ENCODE peak calls at places on chromosome 10, in nine cellular contexts. A is astrocyte, S is Karpas-422, W is endothelial cell of umbilical vein, U is PC-3, B is IMR-90, N is HepG2, G is HCT116, Z is fibroblast of lung. D is an unnamed sample.

GRCh38 chr10:95346715-95347401 is 56.1 kb upstream of the PDLIM1 start:
- DNase-seq in A (no peak), S (no peak), W (peak; percentile 23), U (peak; percentile 14), B (no peak), N (peak; percentile 99), G (peak; percentile 24), Z (peak; percentile 57), D (peak; percentile 10)

GRCh38 chr10:46306550-46307184 is 19.9 kb downstream of the ANTXRL start:
- DNase-seq in A (no peak), S (no peak), W (no peak), U (no peak), B (no peak), N (no peak), G (no peak), Z (no peak), D (no peak)

GRCh38 chr10:117503170-117503885 is 39.2 kb upstream of the EMX2 start:
- DNase-seq in A (no peak), S (no peak), W (no peak), U (no peak), B (no peak), N (no peak), G (no peak), Z (no peak), D (peak; percentile 77)

GRCh38 chr10:31136951-31137885 is 105.6 kb upstream of the ZNF438 start:
- DNase-seq in A (peak; percentile 68), S (no peak), W (peak; percentile 54), U (no peak), B (peak; percentile 69), N (no peak), G (no peak), Z (peak; percentile 75), D (peak; percentile 48)

GRCh38 chr10:86900955-86901354 is 56.5 kb downstream of the MMRN2 start:
- DNase-seq in A (peak; percentile 42), S (no peak), W (no peak), U (no peak), B (peak; percentile 83), N (no peak), G (no peak), Z (peak; percentile 62), D (peak; percentile 61)

GRCh38 chr10:71835671-71836593 is 15.1 kb downstream of the PSAP start:
- DNase-seq in A (peak; percentile 92), S (peak; percentile 98), W (peak; percentile 88), U (no peak), B (peak; percentile 70), N (peak; percentile 42), G (no peak), Z (peak; percentile 93), D (peak; percentile 98)

GRCh38 chr10:98582363-98582762 is 135.6 kb upstream of the HPS1 start:
- DNase-seq in A (no peak), S (no peak), W (no peak), U (no peak), B (no peak), N (no peak), G (no peak), Z (no peak), D (no peak)

GRCh38 chr10:78063236-78063635 is 29.6 kb downstream of the RPS24 start:
- DNase-seq in A (no peak), S (no peak), W (peak; percentile 26), U (no peak), B (no peak), N (peak; percentile 24), G (no peak), Z (no peak), D (no peak)

GRCh38 chr10:44384601-44385422 is at the start of gene CXCL12:
- DNase-seq in A (no peak), S (no peak), W (peak; percentile 5), U (no peak), B (peak; percentile 44), N (no peak), G (no peak), Z (peak; percentile 55), D (peak; percentile 78)

GRCh38 chr10:1202343-1202742 is 146.2 kb downstream of the WDR37 start:
- DNase-seq in A (no peak), S (no peak), W (no peak), U (no peak), B (no peak), N (no peak), G (no peak), Z (no peak), D (no peak)

GRCh38 chr10:96044686-96045085 is 1.3 kb downstream of the CCNJ start:
- DNase-seq in A (peak; percentile 26), S (peak; percentile 41), W (peak; percentile 54), U (peak; percentile 2), B (peak; percentile 70), N (peak; percentile 5), G (no peak), Z (peak; percentile 46), D (peak; percentile 75)

GRCh38 chr10:122504551-122504950 is 43.2 kb downstream of the HTRA1 start:
- DNase-seq in A (peak; percentile 92), S (no peak), W (peak; percentile 94), U (peak; percentile 82), B (peak; percentile 94), N (no peak), G (no peak), Z (peak; percentile 95), D (peak; percentile 94)

GRCh38 chr10:36801660-36802059 is 323.7 kb upstream of the ANKRD30A start:
- DNase-seq in A (no peak), S (no peak), W (no peak), U (no peak), B (no peak), N (no peak), G (no peak), Z (no peak), D (no peak)

GRCh38 chr10:63798599-63799498 is 277.6 kb downstream of the REEP3 start:
- DNase-seq in A (peak; percentile 99), S (no peak), W (peak; percentile 97), U (peak; percentile 76), B (peak; percentile 78), N (peak; percentile 1), G (no peak), Z (peak; percentile 98), D (peak; percentile 91)

GRCh38 chr10:88047589-88047988 is 184.2 kb downstream of the PTEN start:
- DNase-seq in A (no peak), S (no peak), W (no peak), U (no peak), B (no peak), N (no peak), G (no peak), Z (no peak), D (no peak)
- H3K4me1 ChIP-seq in A (peaks cover 11% of the 10 kb centered on the region), S (peaks cover 10% of the 10 kb centered on the region), W (no peaks in the 10 kb centered on the region), U (no peaks in the 10 kb centered on the region), B (peaks cover 6% of the 10 kb centered on the region), N (no peaks in the 10 kb centered on the region), G (no peaks in the 10 kb centered on the region), Z (no peaks in the 10 kb centered on the region), D (no peaks in the 10 kb centered on the region)

DNA sequence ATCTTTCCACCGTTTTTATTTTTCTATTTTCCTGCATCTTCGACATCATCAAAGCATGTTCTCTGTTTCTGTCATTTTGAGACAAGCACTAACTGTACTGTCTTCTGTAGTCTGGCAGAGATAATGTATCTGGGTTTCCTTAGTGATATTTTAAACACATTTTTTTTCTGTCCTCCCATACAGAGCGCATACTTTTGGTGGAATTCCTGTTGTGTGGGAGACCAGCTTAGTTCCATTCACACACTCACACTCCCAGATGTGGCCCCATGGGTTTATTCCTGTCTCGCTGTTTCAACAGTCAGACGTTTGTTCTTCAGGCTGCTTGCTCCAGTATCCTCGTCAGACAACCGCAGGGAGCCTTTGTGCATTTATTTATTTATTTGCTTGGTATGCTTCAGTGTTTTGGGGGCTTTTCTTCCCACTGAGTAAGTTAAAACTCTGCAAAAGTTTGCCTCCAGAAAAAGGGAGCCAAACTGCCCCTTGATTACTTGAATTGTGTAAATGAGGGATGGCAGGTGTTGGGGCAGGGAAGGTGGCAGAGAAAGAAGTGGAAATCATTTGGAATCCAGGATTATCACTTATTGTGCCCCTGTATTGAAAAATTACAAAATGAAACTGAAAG is 456.8 kb upstream of the KLF6 start:
- DNase-seq in A (peak; percentile 100), S (no peak), W (peak; percentile 89), U (no peak), B (peak; percentile 100), N (no peak), G (no peak), Z (peak; percentile 100), D (peak; percentile 96)
- H3K4me3 ChIP-seq in A (peak overlapping the region; percentile 52), S (no peak overlapping the region), W (peak overlapping the region; percentile 63), U (peak overlapping the region; percentile 60), B (peak overlapping the region; percentile 4), N (no peak overlapping the region), G (no peak overlapping the region), Z (peak overlapping the region; percentile 36), D (peak overlapping the region; percentile 74)

GRCh38 chr10:103822795-103823194 is 32.6 kb downstream of the SH3PXD2A start:
- DNase-seq in A (no peak), S (no peak), W (no peak), U (no peak), B (no peak), N (no peak), G (no peak), Z (peak; percentile 16), D (no peak)
- H3K9ac ChIP-seq in A (no peak overlapping the region), S (no peak overlapping the region), W (no peak overlapping the region), U (no peak overlapping the region), B (no peak overlapping the region), N (no peak overlapping the region), G (no peak overlapping the region), Z (no peak overlapping the region), D (no peak overlapping the region)

DNA sequence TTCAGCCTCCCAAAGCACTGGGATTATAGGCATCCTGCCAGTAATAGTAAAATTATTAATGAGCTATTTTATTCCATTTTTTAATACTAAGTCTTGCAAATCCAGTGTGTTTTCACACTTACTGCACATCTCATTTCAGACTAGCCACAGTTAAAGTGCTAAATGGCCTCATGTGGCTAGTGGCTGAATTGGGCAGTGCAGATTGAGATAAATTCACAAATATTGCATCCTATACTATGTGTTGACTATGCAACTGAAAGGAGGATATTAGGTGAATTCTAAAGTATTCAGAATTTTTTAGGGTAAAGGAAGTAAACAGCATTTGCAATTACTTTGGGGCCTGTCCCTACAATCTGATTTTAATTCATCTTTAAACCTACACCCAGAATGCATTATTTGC is 10.2 kb downstream of the APBB1IP start:
- DNase-seq in A (no peak), S (peak; percentile 62), W (no peak), U (no peak), B (no peak), N (no peak), G (no peak), Z (no peak), D (no peak)
- H3K4me1 ChIP-seq in A (no peaks in the 10 kb centered on the region), S (peaks cover 47% of the 10 kb centered on the region), W (no peaks in the 10 kb centered on the region), U (no peaks in the 10 kb centered on the region), B (no peaks in the 10 kb centered on the region), N (no peaks in the 10 kb centered on the region), G (no peaks in the 10 kb centered on the region), Z (no peaks in the 10 kb centered on the region), D (peaks cover 10% of the 10 kb centered on the region)

GRCh38 chr10:22133640-22134624 is 83.9 kb downstream of the EBLN1 start:
- DNase-seq in A (no peak), S (peak; percentile 44), W (no peak), U (no peak), B (no peak), N (no peak), G (no peak), Z (no peak), D (no peak)
- H3K4me3 ChIP-seq in A (no peak overlapping the region), S (no peak overlapping the region), W (no peak overlapping the region), U (no peak overlapping the region), B (no peak overlapping the region), N (no peak overlapping the region), G (no peak overlapping the region), Z (no peak overlapping the region), D (no peak overlapping the region)

DNA sequence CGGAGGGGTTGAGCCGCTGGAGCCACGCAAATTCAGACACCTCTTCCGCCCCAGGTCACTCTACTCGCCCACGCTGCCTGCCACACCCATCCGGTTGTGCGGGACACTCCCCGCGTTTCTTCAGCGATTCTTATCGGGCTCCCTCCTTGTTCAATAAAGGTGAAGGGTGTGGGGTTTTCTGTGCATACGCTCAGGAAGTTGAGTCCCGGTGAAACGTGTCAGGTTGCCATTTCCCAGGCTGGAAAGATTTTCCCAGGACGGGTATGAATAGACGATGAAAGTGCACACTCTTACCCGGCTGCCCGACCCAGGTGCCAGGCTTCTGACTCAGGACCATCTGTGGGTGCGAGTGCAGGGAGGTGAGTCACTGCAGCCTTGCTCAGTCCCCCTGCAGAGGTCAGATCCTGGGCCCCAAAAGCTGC is 22.0 kb downstream of the KLF6 start:
- DNase-seq in A (peak; percentile 71), S (no peak), W (no peak), U (peak; percentile 85), B (peak; percentile 59), N (no peak), G (peak; percentile 72), Z (peak; percentile 81), D (peak; percentile 76)
- H3K9ac ChIP-seq in A (no peak overlapping the region), S (no peak overlapping the region), W (no peak overlapping the region), U (peak overlapping the region; percentile 96), B (no peak overlapping the region), N (no peak overlapping the region), G (peak overlapping the region; percentile 62), Z (no peak overlapping the region), D (no peak overlapping the region)

D was measured in GM23248.